ENCODE peak calls at places on chromosomes 12 and 14, in eight cellular contexts. L is HCT116, F is GM23338, X is K562, P is SK-N-SH, I is HL-60, E is HepG2, H is GM12878. O is an unnamed sample.

GRCh38 chr12:128840862-128841468 is 12.3 kb upstream of the GLT1D1 start:
- DNase-seq in I (no peak), X (no peak), L (no peak), P (no peak), E (no peak), H (no peak), F (no peak), O (no peak)

GRCh38 chr14:35399083-35399807 is 5.3 kb downstream of the NFKBIA start:
- DNase-seq in P (no peak), L (no peak), E (no peak), I (no peak), X (no peak), F (no peak), H (no peak), O (no peak)

GRCh38 chr14:97707603-97708002 is 910.4 kb downstream of the VRK1 start:
- DNase-seq in L (no peak), X (no peak), P (no peak), F (no peak), H (peak), E (no peak), I (no peak), O (no peak)

GRCh38 chr12:64699504-64700115 is 59.6 kb downstream of the GNS start:
- DNase-seq in F (no peak), I (peak), X (no peak), P (no peak), H (no peak), E (no peak), L (no peak), O (no peak)

GRCh38 chr12:124581299-124581698 is 13.9 kb upstream of the NCOR2 start:
- DNase-seq in I (no peak), E (no peak), H (no peak), L (no peak), P (no peak), F (no peak), X (no peak), O (no peak)

GRCh38 chr12:16347391-16348298 is at the start of gene MGST1:
- DNase-seq in X (peak), P (peak), L (peak), H (peak), I (peak), E (peak), F (peak), O (no peak)

GRCh38 chr12:62817556-62818271 is 117.2 kb downstream of the PPM1H start:
- DNase-seq in I (no peak), P (no peak), F (no peak), E (no peak), H (no peak), X (peak), L (no peak), O (no peak)

GRCh38 chr12:104094284-104094683 is 30.0 kb downstream of the HCFC2 start:
- DNase-seq in F (no peak), E (no peak), P (no peak), H (no peak), X (no peak), I (no peak), L (no peak), O (no peak)

GRCh38 chr14:66401447-66402095 is 84.6 kb upstream of the CCDC196 start:
- DNase-seq in F (no peak), E (peak), H (no peak), X (no peak), L (no peak), I (no peak), P (peak), O (no peak)

GRCh38 chr12:69008510-69008909 is 75.5 kb upstream of the CPM start:
- DNase-seq in L (no peak), P (no peak), F (no peak), H (no peak), I (peak), E (no peak), X (no peak), O (no peak)

GRCh38 chr12:122166422-122167327 is 7.3 kb downstream of the IL31 start:
- DNase-seq in L (no peak), F (no peak), E (no peak), X (no peak), H (peak), I (no peak), P (no peak), O (no peak)

GRCh38 chr14:67056684-67057083 is 132.6 kb upstream of the GARIN2 start:
- DNase-seq in I (no peak), L (no peak), X (no peak), H (no peak), E (no peak), F (no peak), P (no peak), O (no peak)

GRCh38 chr12:62632521-62632920 is 165.9 kb downstream of the MON2 start:
- DNase-seq in I (no peak), P (peak), F (peak), L (no peak), X (no peak), E (peak), H (no peak), O (no peak)

GRCh38 chr14:29645117-29645516 is 282.5 kb downstream of the PRKD1 start:
- DNase-seq in X (peak), P (no peak), L (no peak), H (no peak), I (no peak), E (no peak), F (no peak), O (no peak)

GRCh38 chr12:101935769-101936741 is 58.7 kb downstream of the DRAM1 start:
- DNase-seq in F (peak), I (no peak), L (no peak), E (no peak), H (peak), X (peak), P (no peak), O (no peak)

GRCh38 chr14:27390130-27390529 is 792.3 kb upstream of the NOVA1 start:
- DNase-seq in L (no peak), H (no peak), X (no peak), E (no peak), F (peak), I (no peak), P (no peak), O (no peak)

GRCh38 chr12:122661938-122662337 is 41.2 kb downstream of the HCAR2 start:
- DNase-seq in F (no peak), X (no peak), I (no peak), P (no peak), L (no peak), H (no peak), E (no peak), O (no peak)

GRCh38 chr12:118874698-118875548 is 106.4 kb upstream of the SRRM4 start:
- DNase-seq in X (peak), I (no peak), L (no peak), F (peak), E (no peak), P (no peak), H (no peak), O (no peak)

DNA sequence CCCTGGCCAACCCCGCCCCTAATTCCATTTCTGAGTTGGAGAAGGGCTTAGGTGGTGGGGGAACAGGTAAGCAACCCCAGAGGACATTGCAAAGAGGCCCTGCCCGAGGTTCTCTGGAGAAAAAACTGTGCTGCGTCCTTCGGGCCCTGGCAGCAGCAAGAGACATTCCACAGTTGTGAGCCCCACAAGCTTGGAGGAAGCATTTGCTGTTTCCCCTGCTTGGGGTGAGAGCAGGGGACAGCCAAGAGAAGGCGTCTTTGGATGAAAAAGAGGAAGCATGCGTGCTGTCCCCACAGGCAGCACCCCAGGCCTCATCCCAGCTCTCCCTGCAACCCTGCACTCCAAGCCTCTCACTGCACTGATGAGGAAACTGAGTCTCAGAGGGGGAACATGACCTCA is 1.4 kb downstream of the BDKRB2 start:
- DNase-seq in P (no peak), E (no peak), F (no peak), L (no peak), X (no peak), H (no peak), I (peak), O (no peak)
- TF ChIP-seq REST in P (no peak), E (no peak), F (no peak), L (no peak), X (no peak), H (no peak), I (no peak), O (no peak)

GRCh38 chr12:55724940-55725309 is 3.9 kb downstream of the CD63 start:
- DNase-seq in E (no peak), H (no peak), F (no peak), P (no peak), I (no peak), L (no peak), X (no peak), O (no peak)

GRCh38 chr12:55722948-55723347 is 2.8 kb downstream of the RDH5 start:
- DNase-seq in P (no peak), E (no peak), I (no peak), F (no peak), X (no peak), L (no peak), H (no peak), O (no peak)

GRCh38 chr12:55725556-55725955 is 3.3 kb downstream of the CD63 start:
- DNase-seq in E (no peak), X (no peak), L (no peak), I (no peak), F (no peak), H (no peak), P (no peak), O (no peak)

GRCh38 chr12:55724226-55724939 is 4.2 kb downstream of the RDH5 start:
- DNase-seq in X (peak), I (peak), L (no peak), P (peak), E (peak), F (peak), H (no peak), O (no peak)

DNA sequence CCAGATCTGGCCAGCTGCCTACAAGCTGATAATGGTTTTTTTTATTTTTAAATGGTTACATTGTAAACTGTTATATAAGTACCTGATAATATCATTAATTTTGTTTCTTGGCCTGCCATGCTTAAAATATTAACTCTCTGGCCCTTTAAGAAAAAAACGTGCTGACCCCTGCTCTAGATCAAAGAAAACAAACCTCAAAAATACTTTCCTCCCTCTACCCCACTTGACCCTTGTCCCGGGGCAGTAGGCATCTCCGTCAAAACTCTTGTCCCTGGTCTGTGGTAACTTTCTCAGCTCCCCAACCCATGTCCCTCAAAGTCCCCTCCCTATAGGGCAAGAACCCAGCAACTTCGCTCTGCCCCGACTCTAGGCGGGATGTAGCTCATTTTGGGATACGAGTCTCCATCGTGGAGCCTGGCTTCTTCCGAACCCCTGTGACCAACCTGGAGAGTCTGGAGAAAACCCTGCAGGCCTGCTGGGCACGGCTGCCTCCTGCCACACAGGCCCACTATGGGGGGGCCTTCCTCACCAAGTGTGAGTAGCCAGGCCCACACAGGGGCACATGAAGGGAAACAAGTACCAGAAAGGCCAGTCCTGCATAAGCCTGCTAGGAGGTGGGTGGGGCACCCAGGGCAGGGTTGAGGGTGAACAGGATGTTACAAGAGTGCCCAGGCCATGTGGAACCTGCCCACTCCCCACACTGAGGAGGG is 3.5 kb downstream of the RDH5 start:
- DNase-seq in P (no peak), I (no peak), L (no peak), X (no peak), F (no peak), E (no peak), H (no peak), O (no peak)
- TF ChIP-seq POLR2AphosphoS5 in P (no peak), I (no peak), L (no peak), X (no peak), F (no peak), E (no peak), H (no peak), O (no peak)

GRCh38 chr12:111341426-111342065 is 27.3 kb downstream of the PHETA1 start:
- DNase-seq in I (no peak), E (no peak), F (no peak), H (no peak), X (no peak), L (no peak), P (no peak), O (no peak)
- TF ChIP-seq REST in I (no peak), E (no peak), F (no peak), H (no peak), X (no peak), L (no peak), P (no peak), O (no peak)

GRCh38 chr14:36817071-36817930 is 155.6 kb downstream of the PAX9 start:
- DNase-seq in P (no peak), I (no peak), H (no peak), E (no peak), L (no peak), X (no peak), F (no peak), O (no peak)

GRCh38 chr14:36820901-36821300 is 159.2 kb downstream of the PAX9 start:
- DNase-seq in X (no peak), P (no peak), I (no peak), H (no peak), L (no peak), F (no peak), E (no peak), O (no peak)

GRCh38 chr14:36820111-36820709 is 158.6 kb downstream of the PAX9 start:
- DNase-seq in H (no peak), F (no peak), I (no peak), L (no peak), X (no peak), P (no peak), E (no peak), O (no peak)

GRCh38 chr14:36818212-36818611 is 156.6 kb downstream of the PAX9 start:
- DNase-seq in P (no peak), I (no peak), E (no peak), X (no peak), L (no peak), F (no peak), H (no peak), O (no peak)

GRCh38 chr14:36818794-36819384 is 157.2 kb downstream of the PAX9 start:
- DNase-seq in I (no peak), E (no peak), H (no peak), L (no peak), X (peak), P (no peak), F (no peak), O (no peak)
- TF ChIP-seq POLR2AphosphoS5 in I (no peak), E (no peak), H (no peak), L (no peak), X (no peak), P (no peak), F (no peak), O (no peak)

DNA sequence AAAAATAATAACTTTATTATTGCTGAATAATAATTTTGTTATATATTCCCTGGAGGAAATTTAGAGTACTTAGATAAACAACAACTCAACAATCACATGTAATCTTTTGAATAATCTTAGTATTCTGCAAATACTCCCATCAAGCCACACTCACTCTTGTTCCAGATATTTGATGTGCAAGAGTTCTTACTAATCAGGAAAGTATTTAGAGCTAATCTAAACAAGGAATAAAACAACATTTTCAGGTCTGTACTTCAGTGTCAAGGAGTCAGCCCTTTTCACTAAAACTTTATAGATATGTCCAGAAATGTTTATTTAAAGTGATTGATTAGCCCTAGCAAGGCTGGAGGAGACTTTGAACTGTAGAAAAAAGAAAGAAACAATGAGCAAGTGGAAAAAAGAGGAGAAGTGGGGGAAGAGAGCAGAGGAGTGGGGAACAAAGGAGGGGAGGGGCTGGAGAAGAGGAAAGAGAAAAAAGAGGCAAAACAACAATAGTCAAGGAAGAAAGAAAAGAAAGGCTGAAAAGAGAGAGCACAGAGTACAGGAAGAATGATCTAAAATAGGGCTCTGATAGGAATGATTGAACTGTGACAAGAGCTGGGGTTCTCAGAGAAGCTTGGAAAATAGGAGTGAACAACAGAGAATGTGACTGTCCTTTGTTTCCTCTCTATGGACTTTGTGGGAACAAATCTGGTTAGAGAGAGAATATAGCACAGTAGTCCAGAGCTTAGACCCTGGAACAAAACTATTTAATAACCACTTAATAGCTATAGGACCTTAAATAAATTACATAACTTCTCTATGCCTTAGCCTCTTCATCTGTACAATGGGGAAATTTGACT is 238.7 kb downstream of the AKAP6 start:
- DNase-seq in L (no peak), I (no peak), X (no peak), E (no peak), P (no peak), H (no peak), F (no peak), O (no peak)
- TF ChIP-seq REST in L (no peak), I (no peak), X (no peak), E (no peak), P (no peak), H (no peak), F (no peak), O (no peak)